ENCODE peak calls at places on chromosomes 5 and 9, in five cellular contexts. R is Kasumi-1; G is pancreas; Y is NCI-H774; S is stimulated activated CD8-positive, alpha-beta memory T cell treated with anti-CD3 and anti-CD28 coated beads, Interleukin-15, amount 100 ng/mL, for 48 hours. L is an unnamed sample.

GRCh38 chr5:137737349-137738256 is 1.7 kb upstream of the KLHL3 start:
- DNase-seq in Y (no peak), R (peak; percentile 64), S (no peak), G (no peak), L (no peak)

GRCh38 chr9:89564257-89564878 is 40.4 kb upstream of the GADD45G start:
- DNase-seq in Y (peak; percentile 60), R (peak; percentile 9), G (no peak), S (no peak), L (no peak)

GRCh38 chr9:137534256-137535119 is 15.7 kb downstream of the PNPLA7 start:
- DNase-seq in Y (peak; percentile 88), R (no peak), G (no peak), S (no peak), L (no peak)

GRCh38 chr5:122424211-122424610 is 112.2 kb downstream of the SNCAIP start:
- DNase-seq in G (no peak), Y (no peak), S (no peak), R (no peak), L (no peak)

GRCh38 chr9:106575903-106576755 is 286.8 kb upstream of the ZNF462 start:
- DNase-seq in S (no peak), Y (no peak), G (no peak), R (no peak), L (no peak)

GRCh38 chr5:134459491-134459890 is 47.8 kb upstream of the CDKN2AIPNL start:
- DNase-seq in Y (no peak), R (no peak), G (no peak), S (no peak), L (no peak)

GRCh38 chr9:122099271-122099869 is 6.3 kb upstream of the TTLL11 start:
- DNase-seq in Y (peak; percentile 82), S (peak; percentile 46), R (peak; percentile 71), G (peak; percentile 87), L (no peak)

GRCh38 chr5:110063640-110064592 is 374.2 kb downstream of the MAN2A1 start:
- DNase-seq in R (no peak), G (no peak), S (no peak), Y (no peak), L (no peak)

GRCh38 chr5:107888541-107888940 is 217.8 kb upstream of the EFNA5 start:
- DNase-seq in Y (no peak), G (no peak), S (no peak), R (no peak), L (no peak)

GRCh38 chr9:105216440-105217178 is 27.8 kb upstream of the SLC44A1 start:
- DNase-seq in R (no peak), S (no peak), G (peak; percentile 19), Y (no peak), L (no peak)

GRCh38 chr5:74149395-74149794 is 491.1 kb downstream of the ENC1 start:
- DNase-seq in Y (no peak), R (peak; percentile 7), G (peak; percentile 45), S (no peak), L (peak; percentile 70)

GRCh38 chr5:2866622-2867372 is 115.3 kb upstream of the IRX2 start:
- DNase-seq in G (no peak), S (no peak), Y (no peak), R (no peak), L (no peak)

L was measured in AG04449.